ENCODE peak calls at places on chromosomes 6 and 20, in eight cellular contexts. One of them, this sample, is unnamed.

GRCh38 chr6:51339728-51340127 is 521.1 kb downstream of the TFAP2B start:
- DNase-seq in CD4-positive, CD25-positive, alpha-beta regulatory T cell: no peak
- DNase-seq in HepG2: no peak
- DNase-seq in neural progenitor cell: peak; percentile 93
- DNase-seq in NT2/D1: peak; percentile 38
- DNase-seq in body of pancreas: no peak
- DNase-seq in lung: no peak
- DNase-seq in cardiac muscle cell: no peak
- DNase-seq in this sample: no peak

GRCh38 chr6:84764332-84765049 is at the start of gene TBX18:
- DNase-seq in CD4-positive, CD25-positive, alpha-beta regulatory T cell: no peak
- DNase-seq in body of pancreas: peak; percentile 71
- DNase-seq in cardiac muscle cell: peak; percentile 100
- DNase-seq in neural progenitor cell: peak; percentile 98
- DNase-seq in NT2/D1: peak; percentile 85
- DNase-seq in HepG2: peak; percentile 35
- DNase-seq in lung: no peak
- DNase-seq in this sample: no peak

GRCh38 chr6:2914318-2914660 is 11.2 kb upstream of the SERPINB9 start:
- DNase-seq in CD4-positive, CD25-positive, alpha-beta regulatory T cell: no peak
- DNase-seq in cardiac muscle cell: no peak
- DNase-seq in lung: peak; percentile 16
- DNase-seq in NT2/D1: no peak
- DNase-seq in HepG2: no peak
- DNase-seq in neural progenitor cell: no peak
- DNase-seq in body of pancreas: no peak
- DNase-seq in this sample: no peak

GRCh38 chr20:64254571-64255360 is 782 bp upstream of the PCMTD2 start:
- DNase-seq in neural progenitor cell: no peak
- DNase-seq in lung: no peak
- DNase-seq in NT2/D1: peak; percentile 20
- DNase-seq in HepG2: no peak
- DNase-seq in cardiac muscle cell: no peak
- DNase-seq in CD4-positive, CD25-positive, alpha-beta regulatory T cell: no peak
- DNase-seq in body of pancreas: no peak
- DNase-seq in this sample: no peak

GRCh38 chr20:37723668-37724067 is 29.8 kb downstream of the CTNNBL1 start:
- DNase-seq in body of pancreas: no peak
- DNase-seq in CD4-positive, CD25-positive, alpha-beta regulatory T cell: no peak
- DNase-seq in HepG2: peak; percentile 38
- DNase-seq in cardiac muscle cell: no peak
- DNase-seq in NT2/D1: no peak
- DNase-seq in lung: no peak
- DNase-seq in neural progenitor cell: no peak
- DNase-seq in this sample: peak; percentile 47

GRCh38 chr20:5127859-5128409 is 1.1 kb downstream of the CDS2 start:
- DNase-seq in NT2/D1: no peak
- DNase-seq in cardiac muscle cell: no peak
- DNase-seq in neural progenitor cell: no peak
- DNase-seq in HepG2: no peak
- DNase-seq in lung: no peak
- DNase-seq in body of pancreas: no peak
- DNase-seq in CD4-positive, CD25-positive, alpha-beta regulatory T cell: no peak
- DNase-seq in this sample: no peak

GRCh38 chr6:80771941-80772340 is 665.5 kb downstream of the BCKDHB start:
- DNase-seq in NT2/D1: no peak
- DNase-seq in HepG2: no peak
- DNase-seq in neural progenitor cell: peak; percentile 85
- DNase-seq in lung: no peak
- DNase-seq in body of pancreas: no peak
- DNase-seq in cardiac muscle cell: peak; percentile 48
- DNase-seq in CD4-positive, CD25-positive, alpha-beta regulatory T cell: no peak
- DNase-seq in this sample: no peak

GRCh38 chr6:160750276-160750689 is 48.2 kb downstream of the PLG start:
- DNase-seq in neural progenitor cell: peak; percentile 64
- DNase-seq in cardiac muscle cell: no peak
- DNase-seq in CD4-positive, CD25-positive, alpha-beta regulatory T cell: no peak
- DNase-seq in lung: no peak
- DNase-seq in body of pancreas: no peak
- DNase-seq in NT2/D1: peak; percentile 23
- DNase-seq in HepG2: peak; percentile 18
- DNase-seq in this sample: no peak

GRCh38 chr6:118325220-118325860 is 222.8 kb upstream of the PLN start:
- DNase-seq in lung: no peak
- DNase-seq in HepG2: no peak
- DNase-seq in cardiac muscle cell: peak; percentile 2
- DNase-seq in NT2/D1: no peak
- DNase-seq in body of pancreas: no peak
- DNase-seq in CD4-positive, CD25-positive, alpha-beta regulatory T cell: no peak
- DNase-seq in neural progenitor cell: no peak
- DNase-seq in this sample: no peak

GRCh38 chr6:109790131-109790530 is 99.0 kb downstream of the FIG4 start:
- DNase-seq in lung: no peak
- DNase-seq in CD4-positive, CD25-positive, alpha-beta regulatory T cell: no peak
- DNase-seq in cardiac muscle cell: peak; percentile 29
- DNase-seq in HepG2: peak; percentile 18
- DNase-seq in NT2/D1: no peak
- DNase-seq in body of pancreas: no peak
- DNase-seq in neural progenitor cell: no peak
- DNase-seq in this sample: no peak

GRCh38 chr6:41193171-41193734 is 7.7 kb downstream of the TREML2 start:
- DNase-seq in NT2/D1: no peak
- DNase-seq in body of pancreas: no peak
- DNase-seq in lung: no peak
- DNase-seq in cardiac muscle cell: no peak
- DNase-seq in neural progenitor cell: no peak
- DNase-seq in CD4-positive, CD25-positive, alpha-beta regulatory T cell: no peak
- DNase-seq in HepG2: no peak
- DNase-seq in this sample: no peak

GRCh38 chr20:51687071-51687470 is 81.1 kb downstream of the ATP9A start:
- DNase-seq in HepG2: no peak
- DNase-seq in CD4-positive, CD25-positive, alpha-beta regulatory T cell: no peak
- DNase-seq in neural progenitor cell: no peak
- DNase-seq in lung: no peak
- DNase-seq in NT2/D1: no peak
- DNase-seq in cardiac muscle cell: peak; percentile 25
- DNase-seq in body of pancreas: no peak
- DNase-seq in this sample: no peak

GRCh38 chr6:87832025-87832825 is 130.2 kb upstream of the AKIRIN2 start:
- DNase-seq in neural progenitor cell: no peak
- DNase-seq in HepG2: no peak
- DNase-seq in cardiac muscle cell: peak; percentile 39
- DNase-seq in CD4-positive, CD25-positive, alpha-beta regulatory T cell: peak; percentile 34
- DNase-seq in NT2/D1: no peak
- DNase-seq in lung: no peak
- DNase-seq in body of pancreas: no peak
- DNase-seq in this sample: no peak

GRCh38 chr20:8930691-8931090 is 138.2 kb upstream of the PLCB4 start:
- DNase-seq in body of pancreas: no peak
- DNase-seq in lung: no peak
- DNase-seq in cardiac muscle cell: no peak
- DNase-seq in NT2/D1: no peak
- DNase-seq in HepG2: no peak
- DNase-seq in CD4-positive, CD25-positive, alpha-beta regulatory T cell: no peak
- DNase-seq in neural progenitor cell: no peak
- DNase-seq in this sample: no peak

GRCh38 chr6:165573671-165574070 is 89.4 kb downstream of the PDE10A start:
- DNase-seq in CD4-positive, CD25-positive, alpha-beta regulatory T cell: no peak
- DNase-seq in NT2/D1: no peak
- DNase-seq in cardiac muscle cell: peak; percentile 97
- DNase-seq in HepG2: no peak
- DNase-seq in body of pancreas: peak; percentile 80
- DNase-seq in neural progenitor cell: peak; percentile 5
- DNase-seq in lung: no peak
- DNase-seq in this sample: no peak

GRCh38 chr20:37867289-37868195 is 35.4 kb upstream of the VSTM2L start:
- DNase-seq in HepG2: no peak
- DNase-seq in lung: no peak
- DNase-seq in CD4-positive, CD25-positive, alpha-beta regulatory T cell: no peak
- DNase-seq in body of pancreas: no peak
- DNase-seq in neural progenitor cell: no peak
- DNase-seq in cardiac muscle cell: peak; percentile 12
- DNase-seq in NT2/D1: no peak
- DNase-seq in this sample: peak; percentile 23

GRCh38 chr6:3422457-3422816 is 34.4 kb downstream of the SLC22A23 start:
- DNase-seq in CD4-positive, CD25-positive, alpha-beta regulatory T cell: no peak
- DNase-seq in cardiac muscle cell: no peak
- DNase-seq in body of pancreas: no peak
- DNase-seq in HepG2: no peak
- DNase-seq in NT2/D1: no peak
- DNase-seq in neural progenitor cell: no peak
- DNase-seq in lung: no peak
- DNase-seq in this sample: no peak

DNA sequence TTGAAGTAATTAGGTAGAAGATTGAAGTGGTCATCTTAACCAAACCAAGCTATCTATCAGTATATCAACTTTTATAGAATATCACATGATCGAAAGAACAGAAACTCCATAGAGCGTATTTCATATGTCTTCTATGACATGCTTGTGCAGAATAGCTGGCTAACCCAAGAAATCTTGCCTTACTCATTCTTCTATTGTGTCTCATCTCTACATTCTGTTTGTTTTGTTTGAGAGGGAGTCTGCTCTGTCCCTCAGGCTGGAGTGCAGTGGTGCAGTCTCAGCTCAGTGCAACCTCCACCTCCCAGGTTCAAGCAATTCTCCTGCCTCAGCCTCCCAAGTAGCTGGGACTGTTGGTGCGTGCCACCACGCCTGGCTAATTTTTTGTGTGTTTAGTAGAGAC is 10.6 kb downstream of the TAB2 start:
- DNase-seq in neural progenitor cell: no peak
- DNase-seq in CD4-positive, CD25-positive, alpha-beta regulatory T cell: no peak
- DNase-seq in NT2/D1: no peak
- DNase-seq in lung: no peak
- DNase-seq in HepG2: no peak
- DNase-seq in body of pancreas: no peak
- DNase-seq in cardiac muscle cell: no peak
- DNase-seq in this sample: no peak
- H3K4me1 ChIP-seq in neural progenitor cell: peaks cover 43% of the 10 kb centered on the region
- H3K4me1 ChIP-seq in CD4-positive, CD25-positive, alpha-beta regulatory T cell: peaks cover 97% of the 10 kb centered on the region
- H3K4me1 ChIP-seq in NT2/D1: no peaks in the 10 kb centered on the region
- H3K4me1 ChIP-seq in lung: peaks cover 4% of the 10 kb centered on the region
- H3K4me1 ChIP-seq in HepG2: peaks cover 63% of the 10 kb centered on the region
- H3K4me1 ChIP-seq in body of pancreas: peaks cover 60% of the 10 kb centered on the region
- H3K4me1 ChIP-seq in cardiac muscle cell: peaks cover 60% of the 10 kb centered on the region
- H3K4me1 ChIP-seq in this sample: peaks cover 4% of the 10 kb centered on the region

GRCh38 chr20:32113861-32114260 is 4.3 kb downstream of the TM9SF4 start:
- DNase-seq in cardiac muscle cell: no peak
- DNase-seq in CD4-positive, CD25-positive, alpha-beta regulatory T cell: no peak
- DNase-seq in NT2/D1: no peak
- DNase-seq in lung: no peak
- DNase-seq in body of pancreas: no peak
- DNase-seq in HepG2: no peak
- DNase-seq in neural progenitor cell: no peak
- DNase-seq in this sample: no peak

GRCh38 chr20:32114305-32114960 is 4.9 kb downstream of the TM9SF4 start:
- DNase-seq in NT2/D1: no peak
- DNase-seq in cardiac muscle cell: no peak
- DNase-seq in neural progenitor cell: no peak
- DNase-seq in HepG2: no peak
- DNase-seq in CD4-positive, CD25-positive, alpha-beta regulatory T cell: no peak
- DNase-seq in lung: no peak
- DNase-seq in body of pancreas: no peak
- DNase-seq in this sample: no peak

GRCh38 chr20:32115196-32115767 is 5.8 kb downstream of the TM9SF4 start:
- DNase-seq in HepG2: no peak
- DNase-seq in cardiac muscle cell: no peak
- DNase-seq in lung: no peak
- DNase-seq in body of pancreas: no peak
- DNase-seq in CD4-positive, CD25-positive, alpha-beta regulatory T cell: no peak
- DNase-seq in NT2/D1: no peak
- DNase-seq in neural progenitor cell: no peak
- DNase-seq in this sample: no peak

GRCh38 chr20:32112862-32113261 is 3.3 kb downstream of the TM9SF4 start:
- DNase-seq in CD4-positive, CD25-positive, alpha-beta regulatory T cell: no peak
- DNase-seq in body of pancreas: peak; percentile 65
- DNase-seq in lung: peak; percentile 63
- DNase-seq in neural progenitor cell: no peak
- DNase-seq in HepG2: no peak
- DNase-seq in cardiac muscle cell: no peak
- DNase-seq in NT2/D1: no peak
- DNase-seq in this sample: no peak

DNA sequence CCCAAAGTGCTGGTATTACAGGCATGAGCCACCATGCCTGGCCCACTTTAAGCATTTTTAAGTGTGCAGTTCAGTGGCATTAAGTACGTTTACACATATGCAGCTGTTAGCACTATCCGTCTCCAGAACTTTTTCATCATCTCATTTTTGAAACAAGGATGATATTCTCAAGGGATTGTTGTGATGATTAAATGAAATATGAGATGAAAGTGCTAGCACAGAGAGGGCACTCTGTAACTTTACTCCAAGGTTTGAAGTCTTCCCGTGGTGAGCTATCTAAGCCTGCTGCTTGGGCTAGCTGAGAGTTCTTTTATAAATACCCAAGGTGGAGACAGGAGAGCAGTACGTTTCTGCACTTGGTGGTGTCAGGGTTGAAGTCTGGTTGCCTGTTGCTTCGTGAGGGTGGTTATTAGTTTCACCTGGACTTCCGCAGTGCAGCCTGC is 6.6 kb downstream of the TM9SF4 start:
- DNase-seq in neural progenitor cell: no peak
- DNase-seq in body of pancreas: no peak
- DNase-seq in CD4-positive, CD25-positive, alpha-beta regulatory T cell: no peak
- DNase-seq in lung: no peak
- DNase-seq in NT2/D1: no peak
- DNase-seq in HepG2: no peak
- DNase-seq in cardiac muscle cell: no peak
- DNase-seq in this sample: no peak
- H3K4me1 ChIP-seq in neural progenitor cell: peaks cover 14% of the 10 kb centered on the region
- H3K4me1 ChIP-seq in body of pancreas: peaks cover 38% of the 10 kb centered on the region
- H3K4me1 ChIP-seq in CD4-positive, CD25-positive, alpha-beta regulatory T cell: peaks cover 9% of the 10 kb centered on the region
- H3K4me1 ChIP-seq in lung: peaks cover 8% of the 10 kb centered on the region
- H3K4me1 ChIP-seq in NT2/D1: no peaks in the 10 kb centered on the region
- H3K4me1 ChIP-seq in HepG2: peaks cover 53% of the 10 kb centered on the region
- H3K4me1 ChIP-seq in cardiac muscle cell: peaks cover 16% of the 10 kb centered on the region
- H3K4me1 ChIP-seq in this sample: peaks cover 3% of the 10 kb centered on the region

GRCh38 chr6:52388790-52389189 is 26.8 kb downstream of the PAQR8 start:
- DNase-seq in CD4-positive, CD25-positive, alpha-beta regulatory T cell: no peak
- DNase-seq in lung: no peak
- DNase-seq in body of pancreas: no peak
- DNase-seq in cardiac muscle cell: no peak
- DNase-seq in neural progenitor cell: no peak
- DNase-seq in HepG2: no peak
- DNase-seq in NT2/D1: no peak
- DNase-seq in this sample: peak; percentile 7
- H3K4me1 ChIP-seq in CD4-positive, CD25-positive, alpha-beta regulatory T cell: peaks cover 54% of the 10 kb centered on the region
- H3K4me1 ChIP-seq in lung: peaks cover 2% of the 10 kb centered on the region
- H3K4me1 ChIP-seq in body of pancreas: peaks cover 31% of the 10 kb centered on the region
- H3K4me1 ChIP-seq in cardiac muscle cell: no peaks in the 10 kb centered on the region
- H3K4me1 ChIP-seq in neural progenitor cell: no peaks in the 10 kb centered on the region
- H3K4me1 ChIP-seq in HepG2: peaks cover 50% of the 10 kb centered on the region
- H3K4me1 ChIP-seq in NT2/D1: no peaks in the 10 kb centered on the region
- H3K4me1 ChIP-seq in this sample: no peaks in the 10 kb centered on the region

DNA sequence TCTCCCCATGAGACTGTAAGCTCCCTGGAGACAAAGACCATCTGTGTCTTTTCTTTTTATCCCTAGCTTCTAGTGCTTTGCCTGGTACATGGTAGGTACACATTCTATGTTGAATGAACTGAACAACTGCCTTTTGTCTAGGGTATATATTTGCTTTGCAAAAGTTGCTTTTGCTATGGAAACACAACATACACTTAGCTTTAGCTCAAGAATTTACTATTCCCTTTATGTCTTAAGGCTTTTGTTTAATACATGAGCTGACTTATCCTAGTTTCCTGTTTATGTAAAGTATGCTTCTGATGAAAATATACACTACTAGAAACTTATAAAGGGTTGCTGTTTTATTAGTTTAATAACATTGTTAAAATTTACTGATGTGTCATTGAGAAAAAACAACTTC is 198.2 kb downstream of the PRL start:
- DNase-seq in body of pancreas: no peak
- DNase-seq in neural progenitor cell: no peak
- DNase-seq in CD4-positive, CD25-positive, alpha-beta regulatory T cell: no peak
- DNase-seq in cardiac muscle cell: no peak
- DNase-seq in lung: no peak
- DNase-seq in HepG2: no peak
- DNase-seq in NT2/D1: no peak
- DNase-seq in this sample: no peak
- H3K4me1 ChIP-seq in body of pancreas: no peaks in the 10 kb centered on the region
- H3K4me1 ChIP-seq in neural progenitor cell: no peaks in the 10 kb centered on the region
- H3K4me1 ChIP-seq in CD4-positive, CD25-positive, alpha-beta regulatory T cell: no peaks in the 10 kb centered on the region
- H3K4me1 ChIP-seq in cardiac muscle cell: no peaks in the 10 kb centered on the region
- H3K4me1 ChIP-seq in lung: no peaks in the 10 kb centered on the region
- H3K4me1 ChIP-seq in HepG2: no peaks in the 10 kb centered on the region
- H3K4me1 ChIP-seq in NT2/D1: no peaks in the 10 kb centered on the region
- H3K4me1 ChIP-seq in this sample: no peaks in the 10 kb centered on the region

This sample was measured in prostate gland.